ENCODE peak calls at places on chromosomes 7 and 10, in nine cellular contexts. A is fibroblast of lung; U is brain microvascular endothelial cell; K is ovary; Y is GM23338; R is GM23248; G is CD8-positive, alpha-beta T cell; S is ascending aorta; D is PC-9. L is an unnamed sample. For H3K27me3 and H3K36me3, the result is how much of the 10 kb centered on the place peaks cover.

GRCh38 chr7:28957822-28958234 is 302 bp downstream of the TRIL start:
- DNase-seq in U (no peak), S (no peak), Y (peak), K (no peak), R (peak), G (no peak), D (no peak), A (no peak), L (no peak)

GRCh38 chr7:1042161-1042833 is 2.0 kb upstream of the GPR146 start:
- DNase-seq in Y (no peak), R (no peak), U (no peak), G (no peak), D (no peak), K (no peak), S (no peak), A (no peak), L (peak)

GRCh38 chr7:73718905-73719805 is at the start of gene STX1A:
- DNase-seq in U (peak), D (peak), K (peak), R (peak), S (no peak), Y (peak), A (peak), G (peak), L (peak)

GRCh38 chr10:43127447-43127846 is 10.8 kb upstream of the CSGALNACT2 start:
- DNase-seq in U (no peak), G (no peak), Y (no peak), S (no peak), D (no peak), K (no peak), A (peak), R (peak), L (peak)

GRCh38 chr10:102231357-102232318 is 5.5 kb downstream of the ELOVL3 start:
- DNase-seq in S (no peak), G (peak), Y (peak), D (peak), A (no peak), U (no peak), K (no peak), R (peak), L (no peak)

GRCh38 chr7:95840953-95841950 is 68.9 kb downstream of the DYNC1I1 start:
- DNase-seq in A (no peak), R (peak), K (no peak), G (no peak), U (no peak), D (no peak), Y (peak), S (no peak), L (no peak)

GRCh38 chr10:93445097-93445960 is 36.8 kb downstream of the MYOF start:
- DNase-seq in U (peak), G (no peak), K (peak), R (peak), S (peak), A (peak), Y (peak), D (peak), L (peak)

GRCh38 chr7:18350678-18351077 is 144.9 kb upstream of the HDAC9 start:
- DNase-seq in A (no peak), D (no peak), S (no peak), U (no peak), R (no peak), G (no peak), K (no peak), Y (no peak), L (no peak)

GRCh38 chr7:74612015-74612829 is 45.3 kb upstream of the GTF2I start:
- DNase-seq in D (peak), R (peak), A (peak), S (no peak), U (peak), K (no peak), Y (peak), G (no peak), L (peak)

GRCh38 chr7:2260820-2261219 is 18.8 kb downstream of the NUDT1 start:
- DNase-seq in A (no peak), G (no peak), Y (no peak), S (no peak), D (peak), R (no peak), K (no peak), U (no peak), L (peak)

GRCh38 chr7:5295039-5296014 is 12.6 kb downstream of the SLC29A4 start:
- DNase-seq in D (no peak), Y (peak), G (no peak), U (no peak), A (no peak), R (no peak), S (no peak), K (no peak), L (no peak)

GRCh38 chr7:74025146-74025545 is 2.8 kb upstream of the ELN start:
- DNase-seq in S (no peak), Y (no peak), K (no peak), R (no peak), G (no peak), U (no peak), A (no peak), D (peak), L (no peak)

GRCh38 chr7:79296553-79297320 is 156.7 kb downstream of the MAGI2 start:
- DNase-seq in S (no peak), R (peak), A (no peak), D (no peak), K (no peak), Y (no peak), U (no peak), G (no peak), L (no peak)

GRCh38 chr10:100175873-100176272 is 10.0 kb downstream of the ERLIN1 start:
- DNase-seq in K (no peak), A (no peak), Y (no peak), G (no peak), R (no peak), D (no peak), S (no peak), U (no peak), L (no peak)

GRCh38 chr7:105894131-105894530 is 17.7 kb upstream of the ATXN7L1 start:
- DNase-seq in A (no peak), G (no peak), R (no peak), Y (no peak), S (no peak), D (no peak), K (no peak), U (no peak), L (no peak)

GRCh38 chr7:1404881-1405548 is 54.3 kb downstream of the MICALL2 start:
- DNase-seq in S (no peak), A (no peak), K (no peak), Y (no peak), R (no peak), U (no peak), G (no peak), D (no peak), L (no peak)

GRCh38 chr7:84535584-84536255 is 341.1 kb upstream of the SEMA3A start:
- DNase-seq in D (no peak), A (no peak), R (no peak), U (no peak), Y (no peak), G (no peak), K (no peak), S (no peak), L (no peak)

GRCh38 chr10:86128360-86128759 is 238.2 kb downstream of the GRID1 start:
- DNase-seq in Y (no peak), G (no peak), K (no peak), R (no peak), S (no peak), A (no peak), U (no peak), D (no peak), L (no peak)

GRCh38 chr7:91183408-91183807 is 80.8 kb upstream of the FZD1 start:
- DNase-seq in S (no peak), G (no peak), U (no peak), Y (no peak), D (no peak), A (no peak), R (peak), K (no peak), L (no peak)

GRCh38 chr10:42767906-42768305 is 14.7 kb upstream of the BMS1 start:
- DNase-seq in G (no peak), D (no peak), Y (no peak), S (no peak), K (no peak), A (no peak), R (no peak), U (no peak), L (no peak)

GRCh38 chr7:45188736-45189135 is 31.1 kb downstream of the RAMP3 start:
- DNase-seq in S (no peak), Y (no peak), U (no peak), G (no peak), K (no peak), D (no peak), R (no peak), A (no peak), L (no peak)

GRCh38 chr7:94874036-94874745 is 33.2 kb upstream of the PPP1R9A start:
- DNase-seq in R (no peak), S (no peak), U (no peak), Y (no peak), K (no peak), G (no peak), A (no peak), D (no peak), L (no peak)

GRCh38 chr7:47682874-47683273 is 101.0 kb upstream of the TNS3 start:
- DNase-seq in A (no peak), G (no peak), U (no peak), D (no peak), Y (no peak), R (no peak), K (no peak), S (no peak), L (no peak)

GRCh38 chr7:112160771-112161150 is 45.4 kb downstream of the DOCK4 start:
- DNase-seq in Y (no peak), A (no peak), D (no peak), R (no peak), S (no peak), U (no peak), K (no peak), G (no peak), L (no peak)

GRCh38 chr10:6347391-6347951 is 144.7 kb downstream of the PFKFB3 start:
- DNase-seq in R (peak), Y (no peak), A (peak), S (no peak), D (no peak), U (no peak), K (no peak), G (peak), L (no peak)

GRCh38 chr10:16352146-16352545 is 84.7 kb upstream of the PTER start:
- DNase-seq in G (no peak), D (no peak), Y (no peak), S (no peak), K (no peak), U (no peak), A (no peak), R (no peak), L (no peak)

DNA sequence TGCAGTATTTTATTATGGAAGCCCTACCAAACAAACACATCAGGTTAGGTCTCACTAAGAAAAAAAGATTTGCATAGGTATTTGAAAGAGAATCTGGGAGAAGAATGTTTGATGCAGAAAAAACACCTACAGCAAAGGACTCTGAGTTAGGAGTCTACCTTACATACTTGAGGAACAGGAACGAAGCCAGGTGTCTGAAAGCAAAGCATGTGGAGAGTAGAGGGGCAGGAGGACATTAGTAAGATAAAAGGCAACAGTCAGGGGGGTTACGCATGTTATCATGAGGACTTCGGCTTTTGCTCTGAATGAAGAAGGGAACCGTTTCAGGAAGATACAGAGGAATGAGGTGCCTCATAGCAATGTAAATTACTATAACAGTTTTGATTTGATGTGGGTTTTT is 87.9 kb upstream of the PTER start:
- DNase-seq in K (no peak), S (no peak), D (no peak), A (no peak), Y (peak), U (no peak), G (no peak), R (no peak), L (no peak)
- H3K27me3 ChIP-seq in K (under half), S (under half), D (under half), A (under half), Y (under half), U (under half), G (under half), R (under half), L (under half)

GRCh38 chr10:1119027-1119426 is 62.8 kb downstream of the WDR37 start:
- DNase-seq in D (no peak), A (no peak), G (no peak), K (no peak), R (no peak), U (no peak), Y (no peak), S (no peak), L (peak)
- H3K36me3 ChIP-seq in D (under half), A (under half), G (under half), K (under half), R (under half), U (half or more), Y (under half), S (half or more), L (half or more)

GRCh38 chr7:155454183-155455112 is 3.5 kb upstream of the EN2 start:
- DNase-seq in K (no peak), G (no peak), D (no peak), Y (peak), A (no peak), U (no peak), S (no peak), R (no peak), L (no peak)

GRCh38 chr7:155456517-155456771 is 1.5 kb upstream of the EN2 start:
- DNase-seq in D (no peak), S (no peak), Y (no peak), U (no peak), K (no peak), R (no peak), G (no peak), A (no peak), L (no peak)

GRCh38 chr7:155455132-155455693 is 2.7 kb upstream of the EN2 start:
- DNase-seq in Y (no peak), S (no peak), R (no peak), A (no peak), D (no peak), G (no peak), K (no peak), U (no peak), L (no peak)

GRCh38 chr7:155456772-155457543 is 971 bp upstream of the EN2 start:
- DNase-seq in D (no peak), G (no peak), U (peak), S (no peak), K (peak), A (peak), Y (peak), R (peak), L (peak)

GRCh38 chr7:155455776-155456516 is 2.0 kb upstream of the EN2 start:
- DNase-seq in D (no peak), R (no peak), S (no peak), K (no peak), U (no peak), Y (no peak), A (no peak), G (no peak), L (no peak)
- H3K27me3 ChIP-seq in D (half or more), R (half or more), S (under half), K (under half), U (half or more), Y (half or more), A (half or more), G (under half), L (half or more)

GRCh38 chr7:137873979-137874378 is 27.2 kb upstream of the DGKI start:
- DNase-seq in A (no peak), S (no peak), R (no peak), Y (no peak), D (no peak), K (no peak), G (no peak), U (no peak), L (no peak)

GRCh38 chr7:137875746-137876145 is 29.0 kb upstream of the DGKI start:
- DNase-seq in G (no peak), K (no peak), A (no peak), U (no peak), D (no peak), S (no peak), R (no peak), Y (no peak), L (no peak)

GRCh38 chr7:137874390-137874789 is 27.6 kb upstream of the DGKI start:
- DNase-seq in S (no peak), K (no peak), Y (no peak), R (peak), G (no peak), D (no peak), U (peak), A (peak), L (peak)

GRCh38 chr7:137871173-137871915 is 24.6 kb upstream of the DGKI start:
- DNase-seq in A (no peak), Y (no peak), S (no peak), K (no peak), G (no peak), D (no peak), R (peak), U (no peak), L (no peak)

DNA sequence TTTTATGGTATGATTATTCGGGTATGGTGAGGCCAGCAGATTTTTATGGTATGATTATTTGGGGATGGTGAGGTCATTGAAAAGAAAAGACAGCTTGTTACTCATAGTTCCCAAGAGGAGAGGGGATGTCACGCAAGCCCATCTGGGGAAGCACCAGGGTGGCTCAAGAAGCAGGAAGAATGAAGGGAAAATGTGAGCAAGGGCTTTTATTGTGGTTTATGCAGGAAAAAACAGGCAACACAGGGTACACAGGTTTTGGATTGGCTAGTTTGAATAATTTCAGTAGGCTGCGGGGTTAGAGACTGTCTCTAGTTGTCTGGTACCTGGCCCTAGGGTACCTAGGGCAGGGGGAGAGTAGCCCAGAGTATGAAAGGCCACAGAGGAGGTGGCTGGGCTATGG is 26.8 kb upstream of the DGKI start:
- DNase-seq in Y (no peak), R (peak), A (peak), D (no peak), S (no peak), U (peak), K (no peak), G (no peak), L (no peak)
- H3K36me3 ChIP-seq in Y (under half), R (half or more), A (under half), D (under half), S (under half), U (under half), K (under half), G (under half), L (under half)

GRCh38 chr10:119640384-119640783 is 10.8 kb upstream of the BAG3 start:
- DNase-seq in S (no peak), Y (no peak), U (no peak), A (no peak), G (no peak), K (no peak), D (no peak), R (no peak), L (no peak)
- H3K27me3 ChIP-seq in S (under half), Y (under half), U (under half), A (under half), G (under half), K (under half), D (under half), R (under half), L (under half)

GRCh38 chr10:78013564-78013963 is 15.8 kb downstream of the POLR3A start:
- DNase-seq in U (no peak), G (no peak), K (no peak), D (no peak), Y (no peak), S (no peak), R (no peak), A (no peak), L (no peak)

GRCh38 chr10:78007172-78007571 is 22.1 kb downstream of the POLR3A start:
- DNase-seq in R (no peak), G (no peak), K (no peak), A (no peak), U (no peak), D (no peak), Y (no peak), S (no peak), L (no peak)

GRCh38 chr10:78009662-78010061 is 19.7 kb downstream of the POLR3A start:
- DNase-seq in R (no peak), K (no peak), D (no peak), G (no peak), A (no peak), S (no peak), U (no peak), Y (no peak), L (no peak)

GRCh38 chr10:78010278-78010677 is 19.0 kb downstream of the POLR3A start:
- DNase-seq in Y (no peak), U (no peak), G (no peak), R (no peak), K (no peak), S (no peak), D (no peak), A (no peak), L (no peak)

GRCh38 chr10:78011065-78011464 is 18.2 kb downstream of the POLR3A start:
- DNase-seq in K (no peak), Y (no peak), U (no peak), S (no peak), R (no peak), D (no peak), G (no peak), A (no peak), L (no peak)
- H3K36me3 ChIP-seq in K (under half), Y (half or more), U (half or more), S (half or more), R (half or more), D (half or more), G (half or more), A (under half), L (under half)

DNA sequence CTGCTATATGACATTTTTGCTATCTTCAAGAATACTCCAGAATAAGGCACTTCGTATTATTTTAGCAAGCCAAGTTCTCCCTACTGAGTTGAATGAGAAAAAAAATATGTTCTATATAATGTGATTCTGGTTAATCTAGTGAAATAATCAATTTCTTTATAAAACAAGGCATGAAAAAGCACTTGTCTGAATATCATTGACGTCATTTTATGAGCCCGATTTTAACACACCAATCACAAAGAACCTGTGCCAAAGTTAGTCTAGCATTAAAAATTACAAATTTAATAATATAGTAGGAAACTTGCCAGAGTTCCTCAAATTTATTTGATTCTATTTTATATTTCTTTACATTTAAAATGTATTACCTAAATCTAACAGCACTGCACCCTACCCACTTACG is 125.3 kb downstream of the CD36 start:
- DNase-seq in K (no peak), A (no peak), D (no peak), U (no peak), Y (no peak), G (no peak), S (no peak), R (no peak), L (no peak)
- H3K27me3 ChIP-seq in K (under half), A (under half), D (under half), U (under half), Y (under half), G (under half), S (under half), R (under half), L (under half)

DNA sequence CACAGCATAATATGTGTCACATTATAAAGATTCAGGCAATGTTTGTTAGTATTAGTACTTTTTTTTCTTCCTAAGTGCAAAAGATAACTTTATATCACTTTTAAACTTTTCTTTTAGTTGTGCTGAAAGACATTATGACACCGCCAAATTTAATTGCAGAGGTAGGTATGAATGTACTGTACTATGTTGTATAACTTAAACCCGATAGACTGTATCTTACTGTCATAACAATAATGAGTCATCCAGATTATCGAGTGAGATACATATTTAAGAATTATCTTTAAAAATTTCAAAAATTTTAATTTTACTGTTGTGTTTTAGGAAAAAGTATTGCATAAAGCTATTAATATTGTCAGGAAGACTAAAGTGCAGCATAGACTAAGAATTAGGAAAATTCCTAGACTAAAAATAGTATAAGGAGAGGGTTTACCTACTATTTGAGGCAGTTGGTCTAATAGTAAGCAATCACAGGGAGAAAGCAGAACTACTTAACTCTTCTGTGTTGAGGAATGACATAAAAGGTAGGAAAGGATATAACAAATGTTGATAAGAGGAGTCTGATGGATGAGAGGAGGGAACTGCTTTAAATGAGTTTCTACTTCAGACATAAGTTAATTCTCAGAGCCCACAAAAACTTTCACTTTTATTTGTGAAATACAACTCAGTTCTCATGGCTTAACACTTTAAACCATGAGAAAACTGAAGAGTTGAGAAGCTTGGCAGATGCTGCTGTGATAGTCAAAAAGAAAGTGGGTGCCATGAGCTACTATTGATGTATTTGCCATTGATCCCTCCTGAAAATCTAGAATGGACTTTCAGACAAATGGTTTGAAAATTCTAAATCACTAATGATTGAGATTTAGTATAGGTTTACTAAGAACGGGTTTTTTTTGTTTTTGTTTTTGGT is 67.8 kb downstream of the PTEN start:
- DNase-seq in D (no peak), K (no peak), S (no peak), Y (no peak), G (no peak), U (no peak), A (no peak), R (no peak), L (no peak)
- H3K36me3 ChIP-seq in D (under half), K (under half), S (under half), Y (under half), G (under half), U (under half), A (under half), R (under half), L (under half)